ENCODE peak calls at places on chromosomes 7 and 10, in nine cellular contexts. Y is IMR-90, A is fibroblast of lung, C is dorsolateral prefrontal cortex, I is tibial artery, O is cardiac muscle cell, F is left ventricle myocardium inferior, H is ascending aorta, B is hepatocyte. K is an unnamed sample. For H3K27me3, the result is how much of the 10 kb centered on the place peaks cover.

GRCh38 chr10:121426307-121426706 is 171.9 kb downstream of the FGFR2 start:
- DNase-seq in Y (no peak), H (no peak), O (no peak), F (no peak), C (no peak), B (no peak), I (no peak), A (no peak), K (peak)

GRCh38 chr10:110600487-110601101 is 33.1 kb downstream of the SMC3 start:
- DNase-seq in O (peak), C (no peak), A (peak), F (no peak), Y (peak), B (peak), I (no peak), H (no peak), K (peak)

GRCh38 chr7:159120540-159120919 is 24.1 kb downstream of the VIPR2 start:
- DNase-seq in A (no peak), B (no peak), H (no peak), C (no peak), Y (no peak), O (no peak), F (no peak), I (no peak), K (no peak)

GRCh38 chr7:142750321-142750938 is 1.2 kb downstream of the PRSS1 start:
- DNase-seq in B (no peak), C (no peak), F (no peak), H (no peak), O (no peak), Y (no peak), I (no peak), A (no peak), K (no peak)

GRCh38 chr10:112274831-112275230 is 8.4 kb upstream of the TECTB start:
- DNase-seq in Y (no peak), I (no peak), H (no peak), B (no peak), F (no peak), O (no peak), A (no peak), C (no peak), K (no peak)

GRCh38 chr10:63767512-63767911 is 246.3 kb downstream of the REEP3 start:
- DNase-seq in O (no peak), F (no peak), C (no peak), B (no peak), H (no peak), A (peak), Y (peak), I (no peak), K (peak)

GRCh38 chr7:157041004-157041403 is 30.5 kb upstream of the MNX1 start:
- DNase-seq in A (peak), F (no peak), O (no peak), C (no peak), B (peak), H (no peak), I (no peak), Y (peak), K (no peak)

GRCh38 chr10:60450291-60450690 is 60.6 kb upstream of the ANK3 start:
- DNase-seq in H (no peak), I (no peak), B (no peak), C (no peak), Y (no peak), A (no peak), O (no peak), F (no peak), K (no peak)

GRCh38 chr10:79137826-79138225 is 69.1 kb downstream of the ZMIZ1 start:
- DNase-seq in B (no peak), F (peak), A (peak), H (no peak), C (no peak), Y (peak), O (no peak), I (no peak), K (no peak)

GRCh38 chr10:13882112-13882711 is 295.4 kb downstream of the PRPF18 start:
- DNase-seq in A (peak), H (no peak), F (no peak), B (no peak), Y (peak), C (no peak), O (no peak), I (peak), K (no peak)

GRCh38 chr7:16504019-16504418 is 22.6 kb upstream of the LRRC72 start:
- DNase-seq in F (no peak), I (no peak), C (no peak), O (no peak), Y (peak), B (no peak), A (peak), H (no peak), K (no peak)

GRCh38 chr10:130141878-130142277 is 5.7 kb downstream of the GLRX3 start:
- DNase-seq in O (no peak), C (no peak), H (no peak), B (no peak), A (no peak), F (no peak), I (no peak), Y (no peak), K (no peak)

GRCh38 chr7:28497026-28497425 is 84.7 kb downstream of the CREB5 start:
- DNase-seq in C (no peak), I (no peak), B (no peak), Y (no peak), O (no peak), A (no peak), H (no peak), F (no peak), K (no peak)
- H3K27me3 ChIP-seq in C (under half), I (under half), B (under half), Y (under half), O (under half), A (under half), H (under half), F (under half), K (under half)

DNA sequence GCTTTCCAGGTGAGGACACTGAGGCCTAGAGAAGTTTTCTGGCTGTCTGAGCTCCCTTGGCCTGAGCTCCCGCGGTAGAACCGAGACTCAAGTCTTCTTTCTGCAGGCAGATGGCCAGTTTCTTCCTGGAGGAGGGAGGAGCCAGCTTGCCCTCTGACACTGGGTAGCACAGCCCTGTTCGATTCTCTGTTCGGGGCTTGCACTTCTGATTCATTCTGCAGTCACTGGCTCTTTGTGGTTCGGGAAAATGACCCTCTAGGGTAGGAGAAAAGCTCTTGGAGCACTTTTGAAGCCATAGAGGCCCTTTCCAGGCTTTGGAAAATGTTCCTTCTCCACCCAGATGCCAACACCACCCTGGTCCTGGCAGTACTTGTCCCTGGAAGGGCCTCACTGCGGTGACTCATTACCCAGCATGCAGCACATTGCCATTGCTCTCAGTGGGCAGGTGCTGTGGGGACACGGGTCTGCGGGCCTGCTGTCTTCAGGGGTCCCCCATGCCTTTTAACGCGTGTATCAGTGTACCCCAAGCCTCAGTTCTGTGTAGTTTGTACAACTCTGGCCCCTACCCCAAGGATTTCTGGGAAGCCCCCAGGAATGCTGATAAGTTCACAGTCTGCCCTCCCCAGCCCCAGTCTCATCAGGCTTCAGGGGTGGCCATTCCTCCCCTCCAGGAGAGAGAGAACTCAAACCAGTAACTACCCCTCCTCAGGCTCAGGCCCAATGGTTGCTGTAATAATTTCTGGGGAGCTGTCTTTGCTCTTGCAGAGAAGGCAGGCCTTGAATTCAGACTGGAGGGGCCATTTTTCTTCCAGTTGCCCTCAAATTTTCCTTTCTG is 11.9 kb downstream of the CHST3 start:
- DNase-seq in A (peak), H (no peak), F (no peak), O (no peak), Y (peak), C (no peak), B (no peak), I (peak), K (no peak)
- H3K4me3 ChIP-seq in A (no peak), H (no peak), F (peak), O (no peak), Y (no peak), C (peak), B (no peak), I (no peak), K (no peak)

GRCh38 chr10:119667562-119668328 is 16.6 kb downstream of the BAG3 start:
- DNase-seq in Y (peak), C (no peak), I (peak), H (peak), F (peak), B (peak), A (peak), O (peak), K (peak)
- TF ChIP-seq CTCF in Y (peak), C (no peak), I (no peak), H (peak), F (no peak), B (no peak), A (no peak), O (no peak), K (no peak)

DNA sequence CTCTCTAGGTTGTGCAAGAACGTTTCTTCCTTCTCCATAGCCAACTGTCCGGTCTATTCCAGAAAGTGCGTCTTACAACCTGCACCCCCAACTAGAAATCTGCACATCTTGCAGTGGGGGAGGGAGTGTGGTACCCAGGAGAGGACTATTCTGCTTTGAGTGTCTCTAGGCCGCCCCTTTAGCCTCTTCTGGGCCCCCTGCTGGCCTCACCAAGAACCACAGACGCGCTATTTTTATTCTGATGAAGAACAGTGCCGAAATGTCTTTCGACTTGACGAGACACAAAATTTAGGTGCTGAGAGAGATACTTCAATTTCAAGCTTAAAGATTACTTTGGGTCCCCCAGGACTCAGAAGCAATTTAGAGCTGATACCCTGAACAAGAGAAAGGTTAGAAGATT is 1.0 kb downstream of the CNPY1 start:
- DNase-seq in F (no peak), I (no peak), H (no peak), C (no peak), Y (no peak), A (no peak), O (no peak), B (no peak), K (no peak)
- H3K27me3 ChIP-seq in F (half or more), I (half or more), H (under half), C (under half), Y (under half), A (under half), O (under half), B (under half), K (under half)

DNA sequence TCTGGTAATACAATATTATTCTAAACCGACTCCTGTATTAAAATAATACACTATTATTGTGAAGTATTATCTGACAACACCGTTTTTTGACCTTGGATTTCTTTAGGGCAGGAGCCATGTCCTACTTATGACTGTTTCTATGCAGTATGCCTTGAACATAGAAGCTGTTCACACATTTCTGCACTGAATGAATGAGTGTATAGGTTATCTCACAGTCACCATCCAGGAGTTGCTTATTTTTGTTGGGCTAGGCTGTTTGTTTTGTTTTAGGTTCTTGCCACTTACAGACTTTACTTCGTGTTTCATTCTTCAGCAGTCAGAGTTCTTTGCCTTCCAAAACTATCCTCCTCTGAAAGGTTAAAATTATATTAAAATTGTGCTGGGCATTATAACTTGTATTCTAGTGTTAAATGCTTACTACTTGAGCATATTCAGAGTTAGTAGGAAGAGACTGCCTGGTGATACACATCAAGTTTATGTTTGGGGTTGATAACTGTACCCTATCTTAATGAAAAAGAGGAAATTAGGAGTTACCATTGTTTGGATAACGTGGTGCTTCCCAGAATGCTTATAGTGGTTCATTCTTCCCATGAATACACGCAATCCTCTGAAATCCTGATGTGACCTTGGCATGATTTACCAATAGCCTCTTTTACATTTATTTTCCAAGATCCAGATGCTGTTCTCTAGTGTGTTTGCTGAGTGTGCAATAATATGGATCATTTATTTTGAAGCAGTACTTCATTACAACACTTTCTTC is 1.7 kb downstream of the RALA start:
- DNase-seq in B (no peak), Y (peak), C (no peak), F (no peak), O (no peak), A (peak), I (no peak), H (no peak), K (no peak)
- H3K4me3 ChIP-seq in B (peak), Y (peak), C (peak), F (peak), O (peak), A (peak), I (no peak), H (peak), K (peak)

GRCh38 chr7:92403760-92404074 is 43.6 kb upstream of the GATAD1 start:
- DNase-seq in F (no peak), Y (no peak), I (no peak), A (no peak), H (no peak), C (no peak), B (no peak), O (no peak), K (no peak)

GRCh38 chr7:92402920-92403759 is 44.1 kb upstream of the GATAD1 start:
- DNase-seq in H (no peak), Y (peak), I (no peak), B (peak), C (no peak), F (no peak), O (peak), A (no peak), K (no peak)

GRCh38 chr7:92400013-92400412 is 47.3 kb upstream of the GATAD1 start:
- DNase-seq in H (no peak), A (no peak), F (no peak), B (no peak), O (no peak), I (no peak), Y (no peak), C (no peak), K (no peak)

GRCh38 chr7:92409357-92409756 is 37.9 kb upstream of the GATAD1 start:
- DNase-seq in Y (no peak), O (no peak), A (no peak), B (no peak), I (no peak), F (no peak), C (no peak), H (no peak), K (no peak)

DNA sequence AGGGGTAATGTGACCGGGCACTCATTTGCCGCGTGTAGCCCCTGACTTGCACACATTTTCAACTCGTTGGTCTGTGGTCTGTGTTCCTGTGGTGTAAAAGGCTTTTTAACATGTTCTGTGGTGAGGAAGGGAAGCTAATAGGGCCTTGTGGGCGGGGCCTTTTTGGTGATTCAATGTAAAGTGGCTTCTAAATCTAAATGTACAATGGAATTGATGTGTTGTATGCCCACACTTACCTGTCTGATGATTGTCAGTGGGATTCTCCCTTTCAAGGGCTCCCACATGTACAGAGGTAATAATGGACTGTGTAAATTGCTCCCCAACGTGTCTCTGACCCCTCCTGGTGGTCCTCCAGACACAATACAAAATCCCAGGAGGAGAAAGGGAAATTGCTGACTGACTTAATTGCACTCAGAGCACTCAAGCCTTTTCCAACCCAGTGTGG is 43.1 kb upstream of the GATAD1 start:
- DNase-seq in O (no peak), C (no peak), A (no peak), H (no peak), I (no peak), F (no peak), B (no peak), Y (no peak), K (no peak)
- TF ChIP-seq CTCF in O (peak), C (peak), A (no peak), H (no peak), I (no peak), F (no peak), B (no peak), Y (no peak), K (peak)

DNA sequence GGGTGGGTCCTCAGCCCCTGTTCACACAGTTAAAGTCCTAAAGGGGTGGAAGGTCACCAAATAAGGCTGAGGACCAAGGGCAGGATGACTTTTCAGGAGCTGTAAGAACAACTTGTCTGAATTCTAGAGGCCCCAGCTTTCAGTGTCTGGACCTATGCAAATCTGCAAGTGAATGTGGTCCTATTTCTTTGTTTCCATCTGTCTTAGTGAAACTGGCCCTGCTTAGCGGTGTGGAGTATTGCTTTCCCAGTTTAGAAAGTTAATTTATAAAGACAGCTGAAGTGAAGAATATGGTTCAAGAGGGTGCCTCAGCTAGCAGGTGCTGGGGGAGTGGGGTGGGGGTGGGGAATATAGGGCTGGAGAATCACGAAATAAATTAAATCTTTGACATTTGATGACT is 40.1 kb downstream of the HHEX start:
- DNase-seq in F (no peak), A (no peak), I (no peak), Y (no peak), H (no peak), C (no peak), O (no peak), B (no peak), K (no peak)
- H3K27me3 ChIP-seq in F (under half), A (under half), I (under half), Y (under half), H (under half), C (under half), O (under half), B (under half), K (under half)

GRCh38 chr7:102416406-102416805 is 17.0 kb upstream of the ORAI2 start:
- DNase-seq in B (no peak), Y (no peak), I (no peak), C (no peak), H (no peak), F (no peak), A (no peak), O (no peak), K (no peak)
- H3K4me3 ChIP-seq in B (no peak), Y (no peak), I (no peak), C (no peak), H (no peak), F (no peak), A (no peak), O (no peak), K (no peak)

K was measured in Caco-2.